ENCODE peak calls at places on chromosomes 3 and 15, in ten cellular contexts. P is activated CD4-positive, alpha-beta T cell treated with anti-CD3 and anti-CD28 coated beads, Interleukin-2, amount 50 U/mL, for 1 hour; L is HCT116; A is stimulated activated CD4-positive, alpha-beta T cell treated with anti-CD3 and anti-CD28 coated beads, TNF-alpha, amount 100 ng/mL, for 4 hours; T is GF-D8; W is body of pancreas; H is lower lobe of right lung; F is OCI-LY7; Q is neural crest cell; G is effector memory CD4-positive, alpha-beta T cell. B is an unnamed sample.

GRCh38 chr3:109804697-109805096 is 467.4 kb upstream of the DPPA4 start:
- DNase-seq in P (no peak), L (peak; percentile 84), A (no peak), T (no peak), W (no peak), H (no peak), F (no peak), Q (no peak), G (no peak), B (no peak)

GRCh38 chr15:44706946-44707636 is 4.0 kb downstream of the PATL2 start:
- DNase-seq in P (no peak), L (no peak), A (no peak), T (no peak), W (no peak), H (peak; percentile 67), F (no peak), Q (no peak), G (no peak), B (peak; percentile 80)

GRCh38 chr3:127394031-127394430 is 106.2 kb upstream of the PRR20G start:
- DNase-seq in P (no peak), L (no peak), A (no peak), T (no peak), W (no peak), H (no peak), F (no peak), Q (no peak), G (no peak), B (no peak)

GRCh38 chr15:74732846-74733245 is 7.5 kb upstream of the CYP1A1 start:
- DNase-seq in P (no peak), L (no peak), A (no peak), T (no peak), W (no peak), H (no peak), F (no peak), Q (no peak), G (no peak), B (no peak)

GRCh38 chr3:80331768-80332167 is 564.0 kb upstream of the ROBO1 start:
- DNase-seq in P (no peak), L (no peak), A (no peak), T (no peak), W (no peak), H (no peak), F (no peak), Q (no peak), G (no peak), B (no peak)

GRCh38 chr3:29141197-29141911 is 139.5 kb upstream of the RBMS3 start:
- DNase-seq in P (no peak), L (no peak), A (no peak), T (no peak), W (no peak), H (no peak), F (no peak), Q (no peak), G (no peak), B (no peak)

GRCh38 chr3:13463618-13464400 is 16.3 kb upstream of the HDAC11 start:
- DNase-seq in P (no peak), L (no peak), A (no peak), T (no peak), W (no peak), H (no peak), F (no peak), Q (no peak), G (no peak), B (no peak)

GRCh38 chr15:75022808-75023193 is 589 bp upstream of the PPCDC start:
- DNase-seq in P (no peak), L (no peak), A (no peak), T (no peak), W (no peak), H (no peak), F (no peak), Q (no peak), G (no peak), B (no peak)

GRCh38 chr3:170555329-170555728 is 30.5 kb downstream of the SLC7A14 start:
- DNase-seq in P (no peak), L (no peak), A (no peak), T (no peak), W (no peak), H (no peak), F (no peak), Q (no peak), G (no peak), B (no peak)

GRCh38 chr15:73794501-73795133 is 41.5 kb upstream of the INSYN1 start:
- DNase-seq in P (no peak), L (peak; percentile 18), A (no peak), T (no peak), W (no peak), H (no peak), F (no peak), Q (no peak), G (no peak), B (no peak)

GRCh38 chr3:24829011-24829581 is 334.4 kb upstream of the THRB start:
- DNase-seq in P (no peak), L (no peak), A (no peak), T (no peak), W (peak; percentile 43), H (peak; percentile 54), F (no peak), Q (peak; percentile 54), G (no peak), B (peak; percentile 83)

GRCh38 chr3:182182531-182182968 is 470.8 kb downstream of the SOX2 start:
- DNase-seq in P (no peak), L (peak; percentile 22), A (no peak), T (no peak), W (no peak), H (no peak), F (no peak), Q (no peak), G (no peak), B (no peak)

B was measured in left lung.